ENCODE peak calls at places on chromosomes 4 and X, in four cellular contexts. O is H1, S is HepG2, E is GM12878. Q is an unnamed sample.

GRCh38 chr4:145564540-145564939 is 54.6 kb upstream of the MMAA start:
- DNase-seq in O (no peak), S (no peak), E (no peak), Q (no peak)

GRCh38 chr4:159227378-159227777 is 124.5 kb downstream of the RAPGEF2 start:
- DNase-seq in O (no peak), S (no peak), E (no peak), Q (no peak)

GRCh38 chrX:84155938-84156337 is 32.1 kb downstream of the RPS6KA6 start:
- DNase-seq in O (no peak), S (no peak), E (no peak), Q (no peak)

GRCh38 chr4:76059750-76060149 is 14.8 kb upstream of the ART3 start:
- DNase-seq in O (no peak), S (no peak), E (no peak), Q (no peak)

GRCh38 chr4:108036252-108036651 is 46.6 kb downstream of the HADH start:
- DNase-seq in O (no peak), S (no peak), E (no peak), Q (no peak)

GRCh38 chrX:48958635-48959094 is 1.3 kb upstream of the OTUD5 start:
- DNase-seq in O (no peak), S (peak), E (no peak), Q (no peak)

GRCh38 chr4:2868840-2869487 is 25.3 kb downstream of the ADD1 start:
- DNase-seq in O (no peak), S (no peak), E (no peak), Q (no peak)

GRCh38 chrX:71253253-71254091 is 468 bp downstream of the ZMYM3 start:
- DNase-seq in O (no peak), S (peak), E (no peak), Q (peak)

GRCh38 chr4:38500433-38500832 is 163.6 kb upstream of the KLF3 start:
- DNase-seq in O (no peak), S (no peak), E (no peak), Q (peak)

GRCh38 chr4:43331226-43332078 is 438.9 kb downstream of the GRXCR1 start:
- DNase-seq in O (no peak), S (no peak), E (no peak), Q (no peak)

GRCh38 chrX:13652256-13653021 is 502 bp upstream of the TCEANC start:
- DNase-seq in O (no peak), S (no peak), E (no peak), Q (peak)

GRCh38 chrX:26651755-26652154 is 435.8 kb downstream of the MAGEB5 start:
- DNase-seq in O (no peak), S (no peak), E (no peak), Q (no peak)

GRCh38 chr4:156892695-156893211 is 78.8 kb downstream of the PDGFC start:
- DNase-seq in O (no peak), S (no peak), E (no peak), Q (no peak)

GRCh38 chrX:9829308-9830267 is 43.4 kb downstream of the SHROOM2 start:
- DNase-seq in O (no peak), S (no peak), E (peak), Q (no peak)

GRCh38 chrX:131626681-131627296 is 82.9 kb downstream of the OR13H1 start:
- DNase-seq in O (no peak), S (no peak), E (no peak), Q (peak)

GRCh38 chr4:20418865-20419451 is 167.3 kb downstream of the SLIT2 start:
- DNase-seq in O (no peak), S (peak), E (peak), Q (peak)

GRCh38 chr4:126123933-126124332 is 809.2 kb downstream of the FAT4 start:
- DNase-seq in O (no peak), S (no peak), E (no peak), Q (no peak)

GRCh38 chr4:143336828-143337599 is at the start of gene GAB1:
- DNase-seq in O (no peak), S (peak), E (no peak), Q (peak)

GRCh38 chrX:46549914-46550313 is 4.7 kb upstream of the ZNF674 start:
- DNase-seq in O (no peak), S (no peak), E (no peak), Q (no peak)

GRCh38 chrX:31222946-31223345 is 151.1 kb upstream of the FTHL17 start:
- DNase-seq in O (no peak), S (no peak), E (no peak), Q (no peak)

GRCh38 chr4:119124314-119124713 is 11.3 kb upstream of the MYOZ2 start:
- DNase-seq in O (no peak), S (no peak), E (no peak), Q (no peak)

GRCh38 chrX:132648870-132649269 is 160.0 kb upstream of the MBNL3 start:
- DNase-seq in O (no peak), S (no peak), E (no peak), Q (no peak)

GRCh38 chrX:40912576-40912975 is 172.7 kb upstream of the USP9X start:
- DNase-seq in O (no peak), S (no peak), E (no peak), Q (no peak)

GRCh38 chr4:108336076-108336475 is 167.3 kb upstream of the LEF1 start:
- DNase-seq in O (no peak), S (no peak), E (no peak), Q (no peak)

GRCh38 chr4:8726344-8726851 is 133.8 kb downstream of the CPZ start:
- DNase-seq in O (no peak), S (no peak), E (no peak), Q (peak)

GRCh38 chrX:24479924-24480722 is 15.0 kb downstream of the PDK3 start:
- DNase-seq in O (no peak), S (no peak), E (peak), Q (no peak)

GRCh38 chrX:45134303-45134702 is 66.4 kb downstream of the DIPK2B start:
- DNase-seq in O (no peak), S (peak), E (no peak), Q (no peak)

GRCh38 chrX:114344756-114345155 is 239.1 kb upstream of the HTR2C start:
- DNase-seq in O (no peak), S (peak), E (no peak), Q (peak)

GRCh38 chr4:12926189-12927066 is 557.7 kb downstream of the RAB28 start:
- DNase-seq in O (no peak), S (peak), E (peak), Q (no peak)

GRCh38 chr4:39587881-39588280 is 50.8 kb downstream of the SMIM14 start:
- DNase-seq in O (no peak), S (no peak), E (no peak), Q (no peak)

GRCh38 chrX:405149-405548 is 18.4 kb upstream of the PPP2R3B start:
- DNase-seq in O (no peak), S (no peak), E (no peak), Q (no peak)

GRCh38 chr4:155304375-155304774 is 72.4 kb downstream of the MAP9 start:
- DNase-seq in O (no peak), S (no peak), E (no peak), Q (no peak)

GRCh38 chr4:5932021-5932553 is 39.2 kb upstream of the CRMP1 start:
- DNase-seq in O (no peak), S (no peak), E (no peak), Q (no peak)

GRCh38 chr4:180057891-180058643 is 2185.1 kb upstream of the TENM3 start:
- DNase-seq in O (no peak), S (no peak), E (no peak), Q (peak)

GRCh38 chrX:135060697-135061096 is 8.8 kb upstream of the RTL8A start:
- DNase-seq in O (no peak), S (no peak), E (no peak), Q (no peak)

GRCh38 chr4:72567821-72568620 is 1.0 kb downstream of the ADAMTS3 start:
- DNase-seq in O (peak), S (peak), E (no peak), Q (peak)

GRCh38 chrX:132257116-132257515 is 37.9 kb upstream of the RAP2C start:
- DNase-seq in O (no peak), S (no peak), E (no peak), Q (no peak)

GRCh38 chr4:138051157-138051556 is 191.0 kb downstream of the SLC7A11 start:
- DNase-seq in O (no peak), S (no peak), E (no peak), Q (no peak)

DNA sequence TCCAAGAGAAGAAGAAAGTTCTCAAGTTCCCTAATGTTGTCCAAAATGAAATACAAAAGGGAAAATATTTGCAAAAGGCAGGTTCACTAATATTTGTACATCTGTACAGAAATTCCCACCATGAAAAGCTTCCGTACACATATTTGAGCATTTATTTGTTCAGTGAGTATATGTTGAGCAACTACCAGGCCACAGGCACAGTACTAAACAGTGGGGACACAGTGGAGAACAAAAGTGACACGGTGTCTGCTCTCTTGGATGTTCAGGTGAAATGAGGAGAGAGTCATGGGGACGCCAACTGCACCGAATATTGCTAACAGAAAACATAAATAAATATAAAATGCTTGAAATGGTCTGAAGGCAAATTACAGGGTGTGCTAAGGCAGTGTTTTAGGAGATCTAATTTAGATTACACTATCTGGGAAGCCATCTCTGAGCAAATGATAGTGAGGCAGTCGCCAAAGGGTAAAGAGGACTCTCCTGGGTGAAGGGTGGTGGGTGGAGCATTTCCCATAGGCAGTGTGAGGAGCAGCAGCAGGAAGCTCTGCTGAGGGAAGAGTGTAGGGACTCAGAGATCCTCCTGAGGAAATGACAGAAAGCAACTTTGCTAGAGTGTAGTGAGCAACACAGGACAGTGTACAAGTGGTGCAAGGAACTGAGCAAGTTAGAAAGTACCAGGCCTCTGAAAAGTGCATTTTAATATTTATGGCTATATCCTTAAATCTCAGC is 375.2 kb downstream of the GALNTL6 start:
- DNase-seq in O (no peak), S (peak), E (no peak), Q (no peak)
- TF ChIP-seq TCF12 in O (no peak), S (no peak), E (no peak), Q (no peak)

GRCh38 chrX:29488919-29489318 is 726.4 kb upstream of the MAGEB2 start:
- DNase-seq in O (no peak), S (no peak), E (peak), Q (no peak)

GRCh38 chrX:29487714-29488113 is 727.6 kb upstream of the MAGEB2 start:
- DNase-seq in O (no peak), S (no peak), E (no peak), Q (no peak)

GRCh38 chrX:29490606-29491005 is 724.8 kb upstream of the MAGEB2 start:
- DNase-seq in O (no peak), S (no peak), E (no peak), Q (no peak)

GRCh38 chrX:29487214-29487613 is 728.1 kb upstream of the MAGEB2 start:
- DNase-seq in O (no peak), S (no peak), E (no peak), Q (no peak)

DNA sequence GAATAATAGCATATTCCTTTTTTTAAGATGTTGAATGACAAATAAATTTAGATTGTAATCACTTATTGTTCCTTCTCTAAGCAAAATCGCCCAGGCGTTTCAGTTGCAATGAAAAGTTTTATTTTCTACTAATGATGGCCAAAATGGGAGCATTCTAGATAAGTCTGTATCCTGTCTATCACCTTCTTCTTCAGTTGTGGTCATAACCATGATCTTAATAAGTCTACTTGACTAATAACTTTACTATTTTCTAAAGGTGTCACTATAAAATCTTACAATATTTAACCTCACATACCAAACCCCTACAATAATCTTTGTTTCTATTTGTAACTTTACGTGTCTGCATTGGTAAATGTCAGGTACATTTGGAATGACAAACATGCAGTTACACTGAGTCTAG is 723.7 kb upstream of the MAGEB2 start:
- DNase-seq in O (no peak), S (no peak), E (no peak), Q (no peak)
- TF ChIP-seq TCF12 in O (no peak), S (no peak), E (no peak), Q (no peak)

GRCh38 chrX:16335181-16335580 is 167.9 kb downstream of the MAGEB17 start:
- DNase-seq in O (no peak), S (no peak), E (no peak), Q (no peak)
- TF ChIP-seq TCF12 in O (no peak), S (no peak), E (no peak), Q (no peak)

DNA sequence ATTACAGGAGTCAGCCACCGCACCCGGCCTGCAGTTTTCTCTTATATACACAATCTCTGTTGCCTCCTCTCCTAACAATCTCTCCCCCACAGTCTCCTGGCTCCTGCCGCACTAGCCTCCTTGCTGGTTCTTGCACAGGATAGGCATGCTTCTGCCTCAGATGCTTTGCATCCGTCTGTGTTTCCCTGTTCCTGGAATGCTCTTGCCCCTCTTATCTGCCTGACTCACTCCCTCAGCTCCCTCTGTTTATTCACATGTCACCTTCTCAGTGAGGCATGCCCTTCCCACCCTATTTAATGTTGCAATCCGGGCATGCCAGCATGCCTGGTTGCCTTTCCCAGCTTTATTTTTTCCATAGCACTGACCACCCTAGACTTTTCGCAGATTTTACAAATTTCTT is 161.9 kb downstream of the PHF8 start:
- DNase-seq in O (no peak), S (peak), E (no peak), Q (no peak)
- TF ChIP-seq TCF12 in O (no peak), S (no peak), E (no peak), Q (no peak)

DNA sequence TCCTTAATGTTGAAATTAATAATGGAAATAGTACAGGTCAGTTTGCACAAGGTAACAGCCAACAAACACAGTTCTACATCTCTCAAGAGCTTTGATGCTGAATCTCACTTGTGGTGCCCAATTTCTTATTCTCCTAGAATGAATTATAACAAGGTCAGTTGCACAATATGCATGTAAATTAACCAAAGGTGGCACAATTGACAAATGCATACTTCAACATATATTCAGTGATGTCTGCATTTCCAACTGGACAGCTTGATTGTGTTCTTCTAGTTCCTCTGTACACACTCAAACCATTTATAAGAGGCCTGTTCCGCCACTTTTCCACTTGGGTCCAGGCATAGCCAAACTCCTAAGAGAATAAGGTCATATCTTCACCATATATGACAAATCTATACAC is 210.3 kb upstream of the EPHA5 start:
- DNase-seq in O (no peak), S (no peak), E (no peak), Q (no peak)
- TF ChIP-seq TCF12 in O (no peak), S (no peak), E (no peak), Q (no peak)

Q was measured in SK-N-SH.